ENCODE peak calls at places on chromosome 7, in seven cellular contexts. One of them, this sample, is unnamed.

GRCh38 chr7:21300692-21301091 is 127.2 kb upstream of the SP4 start:
- DNase-seq in H1: no peak
- DNase-seq in mesenchymal stem cell: no peak
- DNase-seq in H9: no peak
- DNase-seq in IMR-90: no peak
- DNase-seq in mesendoderm: peak
- DNase-seq in neuronal stem cell: no peak
- DNase-seq in this sample: peak

GRCh38 chr7:102291056-102291915 is 4.6 kb downstream of the SH2B2 start:
- DNase-seq in mesenchymal stem cell: no peak
- DNase-seq in H1: no peak
- DNase-seq in neuronal stem cell: no peak
- DNase-seq in mesendoderm: no peak
- DNase-seq in H9: no peak
- DNase-seq in IMR-90: no peak
- DNase-seq in this sample: no peak

GRCh38 chr7:111210996-111211395 is 120.1 kb downstream of the LRRN3 start:
- DNase-seq in H1: no peak
- DNase-seq in neuronal stem cell: no peak
- DNase-seq in H9: no peak
- DNase-seq in mesendoderm: no peak
- DNase-seq in mesenchymal stem cell: no peak
- DNase-seq in IMR-90: peak
- DNase-seq in this sample: no peak

GRCh38 chr7:95427123-95427522 is 7.7 kb downstream of the PON2 start:
- DNase-seq in mesenchymal stem cell: no peak
- DNase-seq in neuronal stem cell: no peak
- DNase-seq in IMR-90: no peak
- DNase-seq in H1: no peak
- DNase-seq in H9: no peak
- DNase-seq in mesendoderm: no peak
- DNase-seq in this sample: no peak

GRCh38 chr7:5679741-5680473 is 101.6 kb downstream of the RNF216 start:
- DNase-seq in neuronal stem cell: no peak
- DNase-seq in H1: no peak
- DNase-seq in mesendoderm: no peak
- DNase-seq in IMR-90: no peak
- DNase-seq in H9: no peak
- DNase-seq in mesenchymal stem cell: no peak
- DNase-seq in this sample: peak

GRCh38 chr7:45701701-45702460 is 127.7 kb downstream of the ADCY1 start:
- DNase-seq in neuronal stem cell: no peak
- DNase-seq in H1: no peak
- DNase-seq in IMR-90: no peak
- DNase-seq in H9: no peak
- DNase-seq in mesendoderm: no peak
- DNase-seq in mesenchymal stem cell: no peak
- DNase-seq in this sample: no peak

GRCh38 chr7:6453737-6454136 is 6.0 kb upstream of the DAGLB start:
- DNase-seq in H1: no peak
- DNase-seq in mesenchymal stem cell: peak
- DNase-seq in neuronal stem cell: no peak
- DNase-seq in IMR-90: peak
- DNase-seq in mesendoderm: no peak
- DNase-seq in H9: no peak
- DNase-seq in this sample: peak

GRCh38 chr7:8378349-8379019 is 54.9 kb upstream of the NXPH1 start:
- DNase-seq in H9: no peak
- DNase-seq in mesenchymal stem cell: no peak
- DNase-seq in IMR-90: no peak
- DNase-seq in mesendoderm: no peak
- DNase-seq in neuronal stem cell: no peak
- DNase-seq in H1: no peak
- DNase-seq in this sample: no peak

GRCh38 chr7:50068850-50069551 is 24.0 kb downstream of the ZPBP start:
- DNase-seq in mesenchymal stem cell: peak
- DNase-seq in H9: peak
- DNase-seq in H1: no peak
- DNase-seq in IMR-90: no peak
- DNase-seq in mesendoderm: peak
- DNase-seq in neuronal stem cell: no peak
- DNase-seq in this sample: peak

GRCh38 chr7:29588900-29589696 is 25.5 kb downstream of the PRR15 start:
- DNase-seq in H9: peak
- DNase-seq in IMR-90: peak
- DNase-seq in mesenchymal stem cell: peak
- DNase-seq in neuronal stem cell: no peak
- DNase-seq in H1: peak
- DNase-seq in mesendoderm: peak
- DNase-seq in this sample: peak

GRCh38 chr7:100208911-100209408 is 10.8 kb upstream of the PVRIG start:
- DNase-seq in neuronal stem cell: no peak
- DNase-seq in IMR-90: no peak
- DNase-seq in mesendoderm: peak
- DNase-seq in H1: no peak
- DNase-seq in H9: no peak
- DNase-seq in mesenchymal stem cell: no peak
- DNase-seq in this sample: no peak

GRCh38 chr7:95901006-95901405 is 128.7 kb downstream of the DYNC1I1 start:
- DNase-seq in IMR-90: no peak
- DNase-seq in neuronal stem cell: no peak
- DNase-seq in mesendoderm: no peak
- DNase-seq in H1: no peak
- DNase-seq in mesenchymal stem cell: no peak
- DNase-seq in H9: no peak
- DNase-seq in this sample: no peak

GRCh38 chr7:139702811-139703467 is 74.9 kb downstream of the HIPK2 start:
- DNase-seq in IMR-90: no peak
- DNase-seq in mesenchymal stem cell: no peak
- DNase-seq in mesendoderm: no peak
- DNase-seq in neuronal stem cell: no peak
- DNase-seq in H9: no peak
- DNase-seq in H1: no peak
- DNase-seq in this sample: no peak

GRCh38 chr7:139706837-139707236 is 71.0 kb downstream of the HIPK2 start:
- DNase-seq in mesendoderm: no peak
- DNase-seq in H1: no peak
- DNase-seq in mesenchymal stem cell: no peak
- DNase-seq in IMR-90: no peak
- DNase-seq in neuronal stem cell: no peak
- DNase-seq in H9: no peak
- DNase-seq in this sample: no peak

GRCh38 chr7:139703468-139704307 is 74.1 kb downstream of the HIPK2 start:
- DNase-seq in neuronal stem cell: no peak
- DNase-seq in H1: no peak
- DNase-seq in mesendoderm: no peak
- DNase-seq in H9: no peak
- DNase-seq in IMR-90: no peak
- DNase-seq in mesenchymal stem cell: no peak
- DNase-seq in this sample: no peak

GRCh38 chr7:139702313-139702731 is 75.5 kb downstream of the HIPK2 start:
- DNase-seq in IMR-90: no peak
- DNase-seq in H9: no peak
- DNase-seq in H1: no peak
- DNase-seq in mesenchymal stem cell: no peak
- DNase-seq in neuronal stem cell: no peak
- DNase-seq in mesendoderm: no peak
- DNase-seq in this sample: no peak

DNA sequence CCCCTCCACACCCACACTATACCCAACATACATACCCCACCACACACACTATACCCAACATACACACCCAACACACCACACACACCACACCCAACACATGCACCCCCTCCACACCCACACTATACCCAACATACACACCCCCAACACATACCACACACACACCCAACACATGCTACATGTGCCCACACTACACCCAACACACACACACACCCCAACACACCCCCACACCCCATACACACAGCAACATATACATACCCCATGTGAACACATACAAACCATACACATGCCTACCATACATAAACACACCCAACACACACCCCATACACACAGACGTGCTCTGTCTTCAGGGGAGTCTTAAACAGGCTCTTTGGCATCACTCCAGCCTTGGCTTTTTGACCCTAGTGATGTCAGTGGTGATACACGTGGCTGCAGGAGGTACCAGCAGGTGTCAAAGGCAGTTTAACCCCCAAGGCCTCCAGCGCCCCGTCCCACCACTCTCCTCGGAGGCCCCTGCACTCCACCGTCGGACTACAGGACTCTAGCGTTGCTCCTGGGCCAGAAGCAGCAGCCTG is 73.4 kb downstream of the HIPK2 start:
- DNase-seq in neuronal stem cell: no peak
- DNase-seq in mesendoderm: no peak
- DNase-seq in H1: no peak
- DNase-seq in H9: no peak
- DNase-seq in IMR-90: no peak
- DNase-seq in mesenchymal stem cell: no peak
- DNase-seq in this sample: no peak
- H3K4ac ChIP-seq in neuronal stem cell: no peak
- H3K4ac ChIP-seq in mesendoderm: no peak
- H3K4ac ChIP-seq in H1: no peak
- H3K4ac ChIP-seq in H9: no peak
- H3K4ac ChIP-seq in IMR-90: no peak
- H3K4ac ChIP-seq in mesenchymal stem cell: no peak
- H3K4ac ChIP-seq in this sample: no peak

DNA sequence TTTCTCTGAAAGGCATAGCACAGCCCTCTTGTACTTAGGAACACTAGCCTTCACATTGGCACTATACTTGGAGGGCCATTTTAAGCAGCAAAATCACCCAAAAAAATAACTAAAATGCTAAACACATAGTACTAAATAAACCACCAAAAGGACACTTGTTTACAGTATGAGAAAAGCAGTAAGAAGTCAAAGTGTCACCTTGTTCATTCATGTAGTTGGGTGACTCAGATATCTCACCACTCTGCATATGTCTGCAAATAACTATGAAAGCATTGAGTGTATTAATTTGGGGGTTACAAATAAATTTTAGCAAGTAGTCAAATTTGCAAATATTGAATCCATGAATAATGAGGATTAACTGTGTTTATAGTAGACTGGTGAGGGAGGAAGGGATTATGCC is 107.6 kb downstream of the ELAPOR2 start:
- DNase-seq in mesenchymal stem cell: no peak
- DNase-seq in mesendoderm: no peak
- DNase-seq in neuronal stem cell: no peak
- DNase-seq in H1: no peak
- DNase-seq in IMR-90: no peak
- DNase-seq in H9: no peak
- DNase-seq in this sample: no peak
- H3K4ac ChIP-seq in mesenchymal stem cell: no peak
- H3K4ac ChIP-seq in mesendoderm: no peak
- H3K4ac ChIP-seq in neuronal stem cell: no peak
- H3K4ac ChIP-seq in H1: no peak
- H3K4ac ChIP-seq in IMR-90: no peak
- H3K4ac ChIP-seq in H9: no peak
- H3K4ac ChIP-seq in this sample: no peak

GRCh38 chr7:113008755-113009154 is 77.9 kb downstream of the GPR85 start:
- DNase-seq in mesenchymal stem cell: no peak
- DNase-seq in neuronal stem cell: no peak
- DNase-seq in IMR-90: no peak
- DNase-seq in mesendoderm: no peak
- DNase-seq in H9: no peak
- DNase-seq in H1: no peak
- DNase-seq in this sample: no peak

GRCh38 chr7:113000316-113001020 is 86.2 kb downstream of the GPR85 start:
- DNase-seq in mesenchymal stem cell: no peak
- DNase-seq in mesendoderm: no peak
- DNase-seq in H9: no peak
- DNase-seq in H1: no peak
- DNase-seq in neuronal stem cell: no peak
- DNase-seq in IMR-90: no peak
- DNase-seq in this sample: no peak

GRCh38 chr7:113010377-113010776 is 76.2 kb downstream of the GPR85 start:
- DNase-seq in H9: no peak
- DNase-seq in neuronal stem cell: no peak
- DNase-seq in IMR-90: no peak
- DNase-seq in mesendoderm: no peak
- DNase-seq in mesenchymal stem cell: no peak
- DNase-seq in H1: no peak
- DNase-seq in this sample: no peak

DNA sequence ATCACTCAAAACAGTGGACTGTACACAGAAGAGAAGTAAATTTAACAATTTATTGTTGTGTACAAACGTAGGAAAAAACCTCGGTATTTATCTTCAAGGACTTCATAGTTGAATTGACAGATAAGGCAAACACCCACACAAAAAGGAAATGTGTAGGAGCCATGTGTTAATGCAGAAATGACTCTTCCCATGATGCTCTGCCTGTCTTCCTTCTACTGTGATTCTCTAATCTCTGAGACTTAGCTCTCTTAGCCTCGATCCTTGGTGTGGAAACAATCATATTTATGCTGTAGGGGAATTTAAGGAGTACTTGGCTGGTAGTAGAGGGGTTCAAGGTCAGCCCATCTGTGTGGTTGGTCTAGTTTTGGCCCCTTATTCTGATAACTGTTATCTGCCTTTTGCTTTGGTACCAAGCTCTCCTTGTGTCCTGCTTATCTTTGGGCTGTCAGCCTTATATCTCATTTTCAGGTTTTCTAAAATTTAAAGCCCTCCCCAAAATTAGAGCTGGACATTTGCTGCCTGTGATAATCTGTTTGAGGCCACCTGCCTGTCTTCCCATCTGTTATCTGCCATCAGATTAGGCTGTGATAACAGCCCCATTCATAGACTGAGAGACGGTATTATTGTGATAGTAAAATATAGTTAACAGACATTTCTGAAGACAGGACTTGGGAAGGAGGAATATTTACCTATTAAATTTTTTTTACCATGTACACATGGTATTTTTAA is 81.7 kb downstream of the GPR85 start:
- DNase-seq in mesenchymal stem cell: no peak
- DNase-seq in mesendoderm: no peak
- DNase-seq in H1: no peak
- DNase-seq in neuronal stem cell: no peak
- DNase-seq in H9: no peak
- DNase-seq in IMR-90: no peak
- DNase-seq in this sample: no peak
- H3K4ac ChIP-seq in mesenchymal stem cell: no peak
- H3K4ac ChIP-seq in mesendoderm: no peak
- H3K4ac ChIP-seq in H1: no peak
- H3K4ac ChIP-seq in neuronal stem cell: no peak
- H3K4ac ChIP-seq in H9: no peak
- H3K4ac ChIP-seq in IMR-90: no peak
- H3K4ac ChIP-seq in this sample: no peak

DNA sequence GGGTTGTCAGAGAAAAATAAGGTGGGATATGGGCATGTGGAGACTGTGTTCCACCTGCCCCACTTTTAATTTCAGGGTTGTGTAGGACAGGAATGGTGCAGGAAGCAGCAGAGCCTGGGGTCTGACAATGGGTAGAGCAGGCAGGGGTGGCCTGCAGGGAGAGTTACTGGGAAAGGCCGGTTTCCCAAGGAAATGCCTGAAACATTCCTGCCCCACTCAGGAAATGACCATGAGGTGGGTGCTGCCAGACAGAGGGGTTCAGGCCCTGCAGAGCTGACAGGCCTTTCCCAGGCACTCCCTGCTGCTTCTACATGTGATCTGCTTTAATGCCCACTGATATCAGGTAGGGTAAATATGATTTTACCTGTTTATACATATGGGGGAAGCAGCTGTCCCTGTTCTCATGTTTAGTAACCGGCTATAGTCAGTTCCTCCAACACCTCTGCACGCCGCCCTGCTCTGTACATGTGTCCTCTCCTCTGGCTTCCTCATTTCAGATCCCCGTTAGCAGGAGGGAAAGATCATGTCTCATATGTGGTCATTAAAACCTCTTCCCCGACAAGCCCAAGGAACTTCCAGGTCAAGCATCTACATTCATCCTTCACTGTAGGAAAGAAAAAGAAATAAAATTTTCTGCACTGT is 118.6 kb upstream of the PRSS58 start:
- DNase-seq in neuronal stem cell: no peak
- DNase-seq in H9: no peak
- DNase-seq in H1: no peak
- DNase-seq in mesenchymal stem cell: no peak
- DNase-seq in mesendoderm: peak
- DNase-seq in IMR-90: no peak
- DNase-seq in this sample: no peak
- H3K4ac ChIP-seq in neuronal stem cell: no peak
- H3K4ac ChIP-seq in H9: no peak
- H3K4ac ChIP-seq in H1: no peak
- H3K4ac ChIP-seq in mesenchymal stem cell: no peak
- H3K4ac ChIP-seq in mesendoderm: no peak
- H3K4ac ChIP-seq in IMR-90: peak
- H3K4ac ChIP-seq in this sample: no peak

This sample was measured in trophoblast cell.